ENCODE peak calls at places on chromosomes 11 and 22, in nine cellular contexts. Y is mucosa of gallbladder, Z is caudate nucleus, M is hypothalamus, S is Peyer's patch, P is T follicular helper cell, G is IMR-90, C is GM04503, J is ELF-1. D is an unnamed sample.

GRCh38 chr11:130478204-130478701 is 29.8 kb downstream of the ADAMTS15 start:
- DNase-seq in G (peak), M (no peak), Z (no peak), C (peak), Y (peak), S (peak), P (no peak), J (peak), D (peak)

GRCh38 chr11:67261942-67262681 is 4.2 kb upstream of the GRK2 start:
- DNase-seq in M (no peak), S (no peak), Y (no peak), C (no peak), J (peak), G (no peak), P (no peak), Z (no peak), D (no peak)

GRCh38 chr11:8105133-8105532 is 24.1 kb downstream of the TUB start:
- DNase-seq in S (no peak), P (no peak), G (no peak), Z (no peak), M (no peak), J (no peak), C (no peak), Y (no peak), D (no peak)

GRCh38 chr22:46596819-46597218 is 23.4 kb upstream of the GRAMD4 start:
- DNase-seq in C (no peak), M (no peak), P (no peak), G (no peak), Z (no peak), Y (peak), S (no peak), J (peak), D (no peak)

GRCh38 chr11:74007691-74008372 is 1.1 kb downstream of the UCP3 start:
- DNase-seq in Y (no peak), G (no peak), S (no peak), M (no peak), C (no peak), P (no peak), Z (no peak), J (no peak), D (no peak)

GRCh38 chr11:75195164-75195962 is 44.5 kb downstream of the SLCO2B1 start:
- DNase-seq in Z (no peak), Y (peak), S (no peak), J (no peak), P (no peak), G (no peak), C (no peak), M (peak), D (no peak)

GRCh38 chr11:95093548-95093947 is 3.9 kb downstream of the ENDOD1 start:
- DNase-seq in Z (no peak), Y (no peak), C (no peak), S (peak), M (no peak), P (no peak), J (no peak), G (no peak), D (no peak)

GRCh38 chr22:46619830-46620501 is at the start of gene GRAMD4:
- DNase-seq in M (peak), C (no peak), Z (peak), P (no peak), Y (no peak), S (no peak), G (no peak), J (no peak), D (no peak)

GRCh38 chr11:120522021-120522420 is 10.5 kb downstream of the GRIK4 start:
- DNase-seq in Z (no peak), M (no peak), J (no peak), Y (no peak), G (no peak), C (no peak), P (no peak), S (no peak), D (no peak)